ENCODE peak calls at places on chromosomes 16 and 17, in six cellular contexts. X, B, Q, E, J and R are unnamed samples.

GRCh38 chr17:73650147-73650546 is 5.9 kb upstream of the SDK2 start:
- DNase-seq in E (no peak), Q (peak), X (no peak), B (no peak), J (peak), R (peak)

GRCh38 chr17:35235917-35236316 is 7.0 kb upstream of the SLFN5 start:
- DNase-seq in Q (no peak), B (no peak), J (no peak), X (no peak), E (no peak), R (no peak)

GRCh38 chr16:85377388-85378144 is 235.6 kb upstream of the GSE1 start:
- DNase-seq in J (no peak), X (no peak), Q (no peak), E (no peak), B (no peak), R (no peak)

GRCh38 chr17:74212913-74213791 is at the start of gene TTYH2:
- DNase-seq in B (peak), X (peak), E (peak), Q (peak), J (peak), R (peak)

GRCh38 chr16:87653234-87653633 is 50.9 kb downstream of the JPH3 start:
- DNase-seq in E (no peak), J (peak), B (no peak), Q (peak), X (no peak), R (peak)

GRCh38 chr16:87169509-87169985 is 147.6 kb downstream of the C16orf95 start:
- DNase-seq in X (no peak), E (no peak), B (no peak), Q (no peak), J (no peak), R (no peak)

GRCh38 chr16:11084484-11085024 is 140.2 kb downstream of the CLEC16A start:
- DNase-seq in E (no peak), B (no peak), X (no peak), J (no peak), Q (no peak), R (no peak)

GRCh38 chr17:66518677-66519076 is 216.3 kb downstream of the PRKCA start:
- DNase-seq in Q (peak), B (no peak), E (no peak), X (no peak), J (no peak), R (no peak)

GRCh38 chr17:82333279-82334171 is at the start of gene SECTM1:
- DNase-seq in B (no peak), E (peak), J (no peak), X (peak), Q (peak), R (no peak)

GRCh38 chr17:80260791-80261158 is at the start of gene RNF213:
- DNase-seq in B (peak), X (peak), Q (peak), E (no peak), J (peak), R (peak)

GRCh38 chr16:64841482-64841881 is 280.4 kb downstream of the CDH11 start:
- DNase-seq in B (no peak), X (no peak), J (no peak), Q (peak), E (no peak), R (no peak)

GRCh38 chr17:82892869-82893565 is 53.2 kb upstream of the ZNF750 start:
- DNase-seq in X (no peak), B (peak), E (no peak), Q (no peak), J (no peak), R (peak)

GRCh38 chr16:51271156-51271555 is 120.1 kb upstream of the SALL1 start:
- DNase-seq in E (no peak), J (no peak), X (no peak), B (no peak), Q (no peak), R (no peak)

GRCh38 chr17:78829477-78829876 is 11.1 kb downstream of the USP36 start:
- DNase-seq in J (no peak), E (no peak), X (no peak), B (no peak), Q (no peak), R (no peak)

GRCh38 chr17:2214047-2214717 is 89.4 kb downstream of the SMG6 start:
- DNase-seq in J (no peak), Q (no peak), X (peak), E (peak), B (no peak), R (no peak)

GRCh38 chr17:50596191-50597037 is 35.9 kb downstream of the CACNA1G start:
- DNase-seq in E (no peak), Q (peak), X (no peak), B (no peak), J (no peak), R (no peak)

GRCh38 chr16:5873221-5873620 is 775.6 kb upstream of the EEF2KMT start:
- DNase-seq in B (no peak), J (no peak), X (no peak), Q (no peak), E (no peak), R (no peak)

GRCh38 chr17:81553616-81554181 is 1.5 kb upstream of the FAAP100 start:
- DNase-seq in B (no peak), X (no peak), E (no peak), J (no peak), Q (no peak), R (peak)

GRCh38 chr17:79777166-79777843 is 643 bp upstream of the CBX2 start:
- DNase-seq in J (peak), E (no peak), B (no peak), X (peak), Q (peak), R (peak)

GRCh38 chr17:55420776-55421178 is 858 bp downstream of the MMD start:
- DNase-seq in B (peak), Q (peak), J (peak), E (peak), X (peak), R (peak)

GRCh38 chr17:80119271-80119791 is 17.9 kb downstream of the GAA start:
- DNase-seq in J (no peak), E (no peak), Q (no peak), B (no peak), X (no peak), R (no peak)

DNA sequence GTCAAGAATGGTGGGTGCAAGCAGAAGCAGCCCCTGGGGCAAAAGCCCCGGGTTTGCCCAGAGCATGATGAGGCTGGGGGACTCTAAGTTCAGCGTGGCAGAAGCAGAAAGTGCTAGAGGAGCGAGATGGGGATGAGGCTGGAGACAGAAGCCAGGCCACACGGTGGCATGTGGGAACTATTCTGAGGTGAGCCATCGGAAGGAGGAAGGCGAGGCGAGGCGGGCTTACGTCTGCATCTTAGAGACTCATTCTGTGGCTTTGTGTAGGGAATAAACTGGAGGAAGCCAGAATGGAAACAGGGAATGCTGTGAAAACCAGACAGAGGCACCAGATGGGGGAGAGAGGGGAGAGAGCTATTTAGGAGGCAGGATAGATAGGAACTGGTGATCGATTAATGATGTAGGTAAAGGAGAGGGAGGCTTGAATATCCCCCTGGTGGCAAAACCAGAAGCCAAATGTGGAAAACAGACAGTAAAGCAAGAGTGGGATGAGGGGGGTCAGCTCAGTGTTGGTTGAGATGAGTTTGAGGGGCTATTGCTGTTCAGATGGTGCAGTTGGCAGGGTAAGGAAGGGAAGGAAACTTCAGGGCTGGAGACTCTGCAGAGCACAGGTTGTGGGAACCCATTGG is 3.1 kb upstream of the TNFSF13 start:
- DNase-seq in B (no peak), Q (peak), E (no peak), J (no peak), X (no peak), R (no peak)
- TF ChIP-seq CTCF in B (no peak), Q (peak), E (no peak), J (no peak), X (no peak), R (peak)

GRCh38 chr17:7786866-7787265 is 47.2 kb upstream of the KDM6B start:
- DNase-seq in Q (no peak), E (no peak), X (no peak), J (no peak), B (no peak), R (no peak)

GRCh38 chr17:7780736-7781135 is 53.3 kb upstream of the KDM6B start:
- DNase-seq in Q (no peak), X (no peak), B (no peak), J (no peak), E (no peak), R (no peak)

GRCh38 chr17:7777017-7777416 is 57.0 kb upstream of the KDM6B start:
- DNase-seq in Q (no peak), B (no peak), X (no peak), J (no peak), E (no peak), R (no peak)

GRCh38 chr17:7781467-7781866 is 52.5 kb upstream of the KDM6B start:
- DNase-seq in Q (no peak), J (peak), E (no peak), B (no peak), X (no peak), R (no peak)

DNA sequence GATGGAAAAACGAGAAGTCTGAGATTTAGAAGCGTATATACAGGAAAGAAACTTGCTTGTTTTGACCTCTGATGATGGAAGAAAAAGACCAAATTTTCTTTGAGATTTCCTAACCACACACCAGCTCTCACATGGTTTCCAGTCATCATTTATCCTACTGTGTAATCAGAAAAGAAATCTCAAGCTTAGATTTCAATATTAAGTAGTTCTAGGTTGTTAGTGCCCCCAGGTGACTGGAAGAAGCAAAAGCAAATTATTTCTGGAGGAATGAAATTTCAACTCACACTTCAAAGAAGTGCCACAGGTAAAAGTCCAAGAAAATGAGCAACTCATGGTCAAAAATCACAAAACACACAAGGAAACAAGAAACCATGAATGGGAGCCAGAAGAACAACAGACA is 51.8 kb upstream of the KDM6B start:
- DNase-seq in B (no peak), E (no peak), J (no peak), Q (no peak), X (no peak), R (no peak)
- TF ChIP-seq CTCF in B (no peak), E (no peak), J (peak), Q (no peak), X (no peak), R (no peak)

GRCh38 chr16:4390266-4391260 is 18.9 kb downstream of the VASN start:
- DNase-seq in Q (peak), B (no peak), X (no peak), J (no peak), E (no peak), R (no peak)
- TF ChIP-seq CTCF in Q (peak), B (no peak), X (no peak), J (no peak), E (no peak), R (no peak)

GRCh38 chr16:80437707-80438106 is 103.1 kb upstream of the DYNLRB2 start:
- DNase-seq in B (no peak), X (no peak), Q (peak), J (no peak), E (no peak), R (no peak)
- TF ChIP-seq CTCF in B (no peak), X (no peak), Q (peak), J (peak), E (no peak), R (no peak)

GRCh38 chr16:58563235-58563634 is 47.9 kb downstream of the SETD6 start:
- DNase-seq in J (no peak), E (no peak), Q (no peak), B (no peak), X (no peak), R (no peak)

DNA sequence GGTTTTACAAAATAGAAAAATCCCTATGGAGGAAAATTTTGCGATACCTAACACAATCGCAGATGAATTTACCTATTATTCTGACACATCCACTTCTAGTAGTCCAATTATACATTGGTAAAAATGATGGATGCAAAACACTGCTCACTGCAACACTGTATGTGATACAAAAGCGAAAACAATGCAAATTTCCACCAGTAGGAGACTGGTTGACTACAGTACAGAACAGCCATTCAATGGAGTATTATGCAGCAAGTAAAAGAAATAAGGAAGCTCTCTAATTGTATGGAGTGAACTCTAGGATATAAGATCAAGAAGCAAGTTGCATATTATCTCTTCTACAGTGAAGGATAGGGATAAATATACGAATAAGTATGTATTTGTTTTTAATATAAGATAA is 48.5 kb downstream of the SETD6 start:
- DNase-seq in J (no peak), X (no peak), B (no peak), E (no peak), Q (peak), R (no peak)
- TF ChIP-seq CTCF in J (peak), X (no peak), B (no peak), E (no peak), Q (no peak), R (no peak)